ENCODE peak calls at places on chromosomes 4 and X, in seven cellular contexts. U is H1, Z is HepG2, F is mesenchymal stem cell, V is GM23248, B is endothelial cell of umbilical vein, R is trophoblast cell. I is an unnamed sample.
A peak's percentile ranks its signal among the peaks of the same experiment; 100 is the strongest.

GRCh38 chr4:4613641-4614286 is 71.9 kb upstream of the STX18 start:
- DNase-seq in B (no peak), F (no peak), Z (no peak), U (no peak), V (peak; percentile 66), R (no peak), I (no peak)

GRCh38 chr4:32858971-32859370 is 2138.8 kb downstream of the PCDH7 start:
- DNase-seq in V (peak; percentile 83), B (no peak), F (peak; percentile 64), Z (no peak), R (no peak), U (no peak), I (peak; percentile 35)

GRCh38 chr4:139866270-139866962 is 200.8 kb downstream of the MGST2 start:
- DNase-seq in V (no peak), Z (no peak), F (no peak), U (no peak), B (no peak), R (no peak), I (no peak)

GRCh38 chr4:28966982-28967381 is 1753.2 kb upstream of the PCDH7 start:
- DNase-seq in Z (no peak), B (no peak), V (peak; percentile 24), R (no peak), F (peak; percentile 82), U (no peak), I (peak; percentile 59)

GRCh38 chr4:129676934-129677333 is 581.0 kb downstream of the C4orf33 start:
- DNase-seq in Z (no peak), U (no peak), B (no peak), V (no peak), R (no peak), F (no peak), I (no peak)

GRCh38 chr4:181150173-181150572 is 1093.0 kb upstream of the TENM3 start:
- DNase-seq in V (no peak), R (no peak), Z (peak; percentile 6), B (no peak), F (no peak), U (no peak), I (no peak)

GRCh38 chr4:7857238-7857701 is 82.4 kb downstream of the AFAP1 start:
- DNase-seq in R (peak; percentile 81), B (peak; percentile 61), U (no peak), F (peak; percentile 63), V (peak; percentile 91), Z (no peak), I (peak; percentile 57)

GRCh38 chr4:83851261-83852084 is 315.6 kb downstream of the GPAT3 start:
- DNase-seq in Z (peak; percentile 86), U (peak; percentile 85), V (peak; percentile 60), F (peak; percentile 24), R (peak; percentile 7), B (no peak), I (peak; percentile 12)

GRCh38 chrX:15242899-15243555 is 26.9 kb downstream of the ASB9 start:
- DNase-seq in Z (peak; percentile 12), R (peak; percentile 30), B (peak; percentile 55), V (peak; percentile 67), F (peak; percentile 51), U (no peak), I (peak; percentile 43)

GRCh38 chrX:151929131-151929530 is 16.4 kb downstream of the MAGEA4 start:
- DNase-seq in U (no peak), Z (no peak), R (no peak), B (peak; percentile 1), V (no peak), F (no peak), I (no peak)

GRCh38 chr4:152010680-152011079 is 249.9 kb upstream of the GATB start:
- DNase-seq in Z (no peak), R (no peak), F (no peak), U (no peak), V (no peak), B (no peak), I (no peak)

GRCh38 chr4:123390846-123391456 is 5.6 kb upstream of the SPRY1 start:
- DNase-seq in V (peak; percentile 49), U (no peak), F (no peak), R (no peak), B (peak; percentile 46), Z (no peak), I (no peak)

GRCh38 chrX:75642811-75643361 is 120.0 kb upstream of the ZDHHC15 start:
- DNase-seq in B (no peak), Z (no peak), F (no peak), R (no peak), U (no peak), V (no peak), I (no peak)

GRCh38 chr4:5887011-5887360 is 5.9 kb downstream of the CRMP1 start:
- DNase-seq in B (no peak), F (no peak), V (peak; percentile 4), Z (no peak), U (no peak), R (no peak), I (no peak)

GRCh38 chr4:5887361-5888221 is 5.3 kb downstream of the CRMP1 start:
- DNase-seq in B (no peak), Z (no peak), R (no peak), V (no peak), F (peak; percentile 26), U (no peak), I (no peak)

GRCh38 chr4:5888706-5889696 is 3.9 kb downstream of the CRMP1 start:
- DNase-seq in B (no peak), R (no peak), V (no peak), U (no peak), F (no peak), Z (no peak), I (no peak)

GRCh38 chr4:5890063-5890727 is 2.7 kb downstream of the CRMP1 start:
- DNase-seq in U (peak; percentile 87), F (peak; percentile 54), V (no peak), Z (no peak), R (no peak), B (no peak), I (no peak)

DNA sequence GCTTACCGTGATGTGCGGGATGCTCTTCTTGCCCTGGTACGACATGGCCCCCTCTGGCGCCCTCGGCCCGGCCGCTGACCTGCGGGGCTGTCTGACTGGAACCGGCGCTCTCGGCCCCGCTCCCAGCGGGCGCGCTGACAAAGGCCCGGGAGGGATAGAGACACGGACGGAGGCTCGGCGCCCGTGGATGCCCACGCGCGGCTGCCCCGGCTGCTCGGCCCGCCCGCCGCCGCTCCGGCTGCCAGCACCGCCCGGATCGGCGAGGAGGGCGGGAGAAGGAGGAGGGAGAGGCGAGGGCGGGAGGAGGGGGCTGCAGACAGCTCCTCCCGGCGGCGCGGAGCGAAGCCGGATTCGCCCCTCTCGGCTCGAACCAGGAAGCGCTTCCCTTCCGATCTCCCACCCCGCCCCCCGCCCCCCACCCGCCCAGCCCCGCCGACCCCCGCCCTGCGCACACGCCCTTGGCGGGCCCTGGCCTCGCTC is 4.6 kb downstream of the CRMP1 start:
- DNase-seq in F (peak; percentile 17), V (no peak), B (no peak), Z (no peak), U (no peak), R (no peak), I (no peak)
- H3K4me2 ChIP-seq in F (peak overlapping the region; percentile 40), V (no peak overlapping the region), B (no peak overlapping the region), Z (no peak overlapping the region), U (peak overlapping the region; percentile 73), R (peak overlapping the region; percentile 75), I (no peak overlapping the region)

DNA sequence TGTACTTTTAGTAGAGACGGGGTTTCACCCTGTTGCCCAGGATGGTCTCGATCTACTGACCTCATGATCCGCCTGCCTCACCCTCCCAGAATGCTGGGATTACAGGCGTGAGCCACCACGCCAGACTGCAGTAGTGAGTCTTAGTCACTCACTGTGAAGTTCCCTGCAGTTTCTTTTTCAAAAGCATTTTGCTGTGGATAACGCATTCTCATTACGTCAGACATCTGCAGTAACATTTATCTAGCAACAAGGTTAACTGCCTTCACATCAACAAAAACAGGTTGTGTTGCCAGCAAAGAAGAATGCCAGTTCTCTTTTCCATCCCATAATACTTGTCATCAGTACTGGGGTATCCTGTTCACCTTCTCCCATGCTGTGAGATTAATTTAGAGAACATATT is 164.6 kb downstream of the DHRSX start:
- DNase-seq in Z (no peak), U (no peak), V (no peak), B (no peak), F (no peak), R (peak; percentile 27), I (no peak)
- H3K9ac ChIP-seq in Z (no peak overlapping the region), U (no peak overlapping the region), V (no peak overlapping the region), B (no peak overlapping the region), F (no peak overlapping the region), R (no peak overlapping the region), I (no peak overlapping the region)

DNA sequence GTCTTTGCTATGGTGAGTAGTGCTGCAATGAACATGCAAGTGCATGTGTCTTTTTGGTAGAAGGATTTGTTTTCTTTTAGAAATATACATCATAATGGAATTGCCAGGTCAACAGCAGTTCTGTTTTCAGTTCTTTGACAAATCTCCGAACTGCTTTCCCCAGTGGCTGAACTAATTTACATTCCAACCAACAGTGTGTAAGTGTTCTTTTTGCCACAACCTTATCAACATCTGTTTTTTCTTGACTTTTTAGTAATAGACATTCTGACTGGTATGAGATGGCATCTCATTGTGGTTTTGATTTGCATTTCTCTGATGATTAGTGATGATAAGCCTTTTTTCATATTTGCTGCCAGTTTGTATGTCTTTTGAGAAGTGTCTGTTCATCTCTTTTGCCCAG is 406.3 kb downstream of the DTHD1 start:
- DNase-seq in Z (no peak), R (no peak), U (no peak), F (no peak), B (no peak), V (no peak), I (no peak)
- H3K9me3 ChIP-seq in Z (peaks cover 53% of the 10 kb centered on the region), R (no peaks in the 10 kb centered on the region), U (no peaks in the 10 kb centered on the region), F (peaks cover 21% of the 10 kb centered on the region), B (no peaks in the 10 kb centered on the region), V (no peaks in the 10 kb centered on the region), I (peaks cover 2% of the 10 kb centered on the region)

GRCh38 chr4:147768113-147768512 is 36.2 kb downstream of the ARHGAP10 start:
- DNase-seq in B (peak; percentile 95), V (peak; percentile 81), R (no peak), Z (no peak), U (no peak), F (peak; percentile 86), I (peak; percentile 62)
- H3K4me2 ChIP-seq in B (peak overlapping the region; percentile 52), V (no peak overlapping the region), R (no peak overlapping the region), Z (no peak overlapping the region), U (no peak overlapping the region), F (no peak overlapping the region), I (no peak overlapping the region)

DNA sequence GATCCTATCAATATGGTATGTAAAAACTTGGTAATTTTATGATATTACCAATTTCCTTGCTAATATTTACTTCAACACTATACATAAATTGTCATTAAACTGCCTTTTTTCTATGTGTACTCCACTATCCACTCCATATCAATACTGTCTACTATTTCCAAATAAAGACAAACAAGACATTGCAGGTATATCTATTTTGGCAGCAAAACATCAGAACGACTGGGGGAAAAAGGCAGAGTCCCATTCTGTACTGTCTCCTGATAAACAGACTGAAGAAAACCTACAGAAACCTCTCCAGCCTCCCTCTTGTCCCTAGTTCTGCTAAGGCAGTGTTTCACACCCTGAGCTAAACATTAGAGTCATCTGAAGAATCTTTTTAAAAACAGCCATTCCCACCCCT is 96.6 kb downstream of the ATRX start:
- DNase-seq in V (no peak), Z (no peak), R (no peak), F (no peak), B (no peak), U (no peak), I (no peak)
- H3K9ac ChIP-seq in V (no peak overlapping the region), Z (no peak overlapping the region), R (no peak overlapping the region), F (no peak overlapping the region), B (no peak overlapping the region), U (no peak overlapping the region), I (no peak overlapping the region)

DNA sequence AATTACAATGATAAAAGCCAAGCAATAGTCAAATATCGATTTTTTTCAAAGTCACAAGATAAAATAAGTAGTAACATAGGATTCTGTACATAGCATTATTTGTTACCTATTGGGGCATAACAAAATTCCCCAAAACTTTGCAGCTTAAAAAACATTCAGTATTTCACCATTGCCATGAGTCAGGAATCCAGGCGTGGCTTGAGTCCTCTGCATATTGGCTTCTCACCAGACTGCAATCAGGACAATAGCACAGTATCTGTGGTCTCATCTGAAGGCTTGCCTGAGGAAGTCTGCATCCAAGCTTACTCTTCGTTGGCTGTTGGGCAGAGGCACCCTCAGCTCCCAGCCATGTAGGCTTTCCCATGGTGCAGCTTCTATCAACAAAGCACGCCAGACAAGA is 6.2 kb upstream of the CTBP1 start:
- DNase-seq in F (no peak), B (no peak), Z (no peak), V (peak; percentile 63), U (no peak), R (no peak), I (peak; percentile 62)
- H3K9me3 ChIP-seq in F (peaks cover 30% of the 10 kb centered on the region), B (no peaks in the 10 kb centered on the region), Z (peaks cover 27% of the 10 kb centered on the region), V (no peaks in the 10 kb centered on the region), U (peaks cover 40% of the 10 kb centered on the region), R (peaks cover 25% of the 10 kb centered on the region), I (peaks cover 35% of the 10 kb centered on the region)